ENCODE peak calls at places on chromosome 2, in eight cellular contexts. E, X, G, S, J, D, L and W are unnamed samples.

GRCh38 chr2:8334866-8335325 is 347.0 kb upstream of the ID2 start:
- DNase-seq in J (no peak), D (no peak), X (no peak), G (no peak), E (no peak), L (peak), S (no peak), W (no peak)

GRCh38 chr2:239313251-239313650 is 87.6 kb downstream of the HDAC4 start:
- DNase-seq in S (peak), G (no peak), X (no peak), D (no peak), J (peak), L (no peak), E (no peak), W (no peak)

GRCh38 chr2:238359403-238359802 is 39.1 kb downstream of the TRAF3IP1 start:
- DNase-seq in G (no peak), J (no peak), D (no peak), S (no peak), E (no peak), X (no peak), L (no peak), W (no peak)

GRCh38 chr2:127932199-127932877 is 46.6 kb upstream of the AMMECR1L start:
- DNase-seq in E (peak), L (peak), X (no peak), G (peak), J (no peak), D (no peak), S (no peak), W (peak)

GRCh38 chr2:26024260-26024659 is 9.6 kb upstream of the RAB10 start:
- DNase-seq in G (no peak), X (no peak), S (no peak), L (no peak), J (no peak), E (no peak), D (no peak), W (no peak)

GRCh38 chr2:46297546-46298271 is 502 bp downstream of the EPAS1 start:
- DNase-seq in S (peak), E (peak), D (peak), G (no peak), J (peak), L (peak), X (peak), W (no peak)

GRCh38 chr2:151334082-151334815 is 23.1 kb upstream of the TNFAIP6 start:
- DNase-seq in L (peak), E (peak), G (peak), X (no peak), D (no peak), J (no peak), S (no peak), W (peak)

GRCh38 chr2:2188344-2189111 is 142.5 kb downstream of the MYT1L start:
- DNase-seq in E (no peak), S (no peak), L (no peak), X (no peak), J (no peak), D (no peak), G (no peak), W (no peak)

GRCh38 chr2:35787302-35788031 is 568.1 kb upstream of the CRIM1 start:
- DNase-seq in J (no peak), G (no peak), E (no peak), D (no peak), S (no peak), L (no peak), X (no peak), W (no peak)

GRCh38 chr2:1660656-1661650 is 83.4 kb downstream of the PXDN start:
- DNase-seq in J (no peak), E (no peak), X (no peak), S (no peak), D (no peak), L (no peak), G (no peak), W (no peak)

GRCh38 chr2:147855316-147855715 is 10.5 kb downstream of the ACVR2A start:
- DNase-seq in J (no peak), G (no peak), D (no peak), X (no peak), L (no peak), S (no peak), E (no peak), W (no peak)

GRCh38 chr2:200302940-200303727 is 3.4 kb upstream of the SPATS2L start:
- DNase-seq in S (no peak), X (peak), J (no peak), L (peak), E (no peak), G (peak), D (no peak), W (no peak)

GRCh38 chr2:130352229-130352628 is 3.6 kb upstream of the PTPN18 start:
- DNase-seq in G (no peak), X (no peak), S (no peak), L (no peak), D (no peak), J (no peak), E (no peak), W (no peak)

GRCh38 chr2:54757496-54757895 is 34.0 kb downstream of the EML6 start:
- DNase-seq in X (peak), J (no peak), S (no peak), D (no peak), E (peak), L (peak), G (no peak), W (peak)

GRCh38 chr2:239625106-239625845 is 224.5 kb upstream of the HDAC4 start:
- DNase-seq in X (no peak), G (no peak), J (no peak), E (no peak), L (no peak), S (no peak), D (no peak), W (no peak)

GRCh38 chr2:17752892-17753802 is 463 bp downstream of the SMC6 start:
- DNase-seq in L (peak), X (no peak), S (peak), E (peak), D (peak), J (peak), G (no peak), W (peak)

GRCh38 chr2:102005989-102006885 is 14.5 kb downstream of the IL1R2 start:
- DNase-seq in L (peak), G (peak), J (no peak), E (peak), D (no peak), S (no peak), X (no peak), W (peak)

GRCh38 chr2:158745067-158745865 is 49.9 kb upstream of the DAPL1 start:
- DNase-seq in D (no peak), E (peak), G (peak), J (peak), L (peak), S (no peak), X (no peak), W (peak)

GRCh38 chr2:55010149-55010591 is 40.1 kb downstream of the RTN4 start:
- DNase-seq in X (peak), D (peak), J (no peak), L (peak), S (peak), E (peak), G (peak), W (peak)

GRCh38 chr2:24886114-24886501 is 33.9 kb downstream of the ADCY3 start:
- DNase-seq in J (no peak), E (no peak), X (no peak), D (no peak), S (no peak), L (no peak), G (no peak), W (no peak)

GRCh38 chr2:38315707-38316333 is 61.3 kb downstream of the ATL2 start:
- DNase-seq in X (no peak), L (peak), E (peak), G (peak), J (no peak), D (no peak), S (no peak), W (peak)

GRCh38 chr2:20409039-20409438 is 37.8 kb upstream of the RHOB start:
- DNase-seq in S (no peak), G (no peak), L (no peak), E (no peak), J (no peak), D (no peak), X (no peak), W (no peak)

GRCh38 chr2:178282075-178282474 is 87.8 kb downstream of the OSBPL6 start:
- DNase-seq in G (peak), E (peak), X (no peak), S (no peak), L (peak), D (no peak), J (no peak), W (peak)

GRCh38 chr2:184879671-184880070 is 281.3 kb downstream of the ZNF804A start:
- DNase-seq in G (no peak), E (peak), J (no peak), X (no peak), S (no peak), D (no peak), L (no peak), W (peak)

GRCh38 chr2:181821064-181821463 is 70.5 kb upstream of the ITPRID2 start:
- DNase-seq in L (no peak), X (no peak), D (no peak), J (no peak), G (no peak), S (no peak), E (no peak), W (no peak)

GRCh38 chr2:118295592-118296390 is 207.5 kb downstream of the INSIG2 start:
- DNase-seq in D (no peak), E (no peak), X (no peak), L (no peak), J (no peak), G (no peak), S (no peak), W (no peak)

GRCh38 chr2:58047373-58047674 is 718 bp downstream of the VRK2 start:
- DNase-seq in G (no peak), J (no peak), L (no peak), S (no peak), D (no peak), X (no peak), E (no peak), W (no peak)

GRCh38 chr2:83900859-83901258 is 558.2 kb downstream of the SUCLG1 start:
- DNase-seq in G (peak), E (peak), L (peak), S (no peak), X (no peak), D (no peak), J (no peak), W (no peak)

GRCh38 chr2:151857650-151858049 is 29.4 kb upstream of the ARL5A start:
- DNase-seq in D (peak), E (no peak), G (no peak), L (no peak), J (no peak), S (no peak), X (no peak), W (no peak)

GRCh38 chr2:42047488-42048317 is at the start of gene PKDCC:
- DNase-seq in D (peak), G (no peak), X (peak), S (peak), L (peak), E (peak), J (peak), W (peak)

GRCh38 chr2:126769118-126769517 is 113.2 kb downstream of the GYPC start:
- DNase-seq in J (no peak), G (no peak), E (no peak), S (peak), X (no peak), D (no peak), L (no peak), W (no peak)

GRCh38 chr2:225354281-225354774 is 45.2 kb upstream of the NYAP2 start:
- DNase-seq in S (no peak), L (peak), G (peak), E (peak), J (no peak), X (no peak), D (no peak), W (peak)

GRCh38 chr2:97702731-97703470 is 10.5 kb upstream of the ZAP70 start:
- DNase-seq in G (no peak), D (no peak), J (no peak), L (no peak), X (no peak), S (no peak), E (no peak), W (no peak)

GRCh38 chr2:12120281-12121150 is 374.1 kb downstream of the LPIN1 start:
- DNase-seq in X (no peak), J (no peak), D (no peak), L (no peak), E (peak), S (no peak), G (peak), W (peak)

GRCh38 chr2:202049840-202050239 is 16.2 kb downstream of the FZD7 start:
- DNase-seq in D (no peak), L (no peak), J (no peak), E (no peak), S (no peak), G (no peak), X (no peak), W (no peak)

GRCh38 chr2:189076572-189076971 is 102.4 kb downstream of the COL3A1 start:
- DNase-seq in G (peak), S (peak), J (peak), L (no peak), E (peak), D (no peak), X (no peak), W (peak)

GRCh38 chr2:53630001-53630606 is 137.5 kb upstream of the CHAC2 start:
- DNase-seq in E (peak), X (no peak), G (no peak), D (no peak), S (no peak), J (no peak), L (no peak), W (no peak)

GRCh38 chr2:204024503-204024902 is 87.9 kb downstream of the ICOS start:
- DNase-seq in S (no peak), X (no peak), D (no peak), G (peak), L (peak), J (no peak), E (peak), W (peak)

GRCh38 chr2:56118474-56118873 is 65.3 kb upstream of the CCDC85A start:
- DNase-seq in X (no peak), D (no peak), S (no peak), J (no peak), E (no peak), G (no peak), L (no peak), W (no peak)
- H3K4me3 ChIP-seq in X (no peak), D (no peak), S (no peak), J (no peak), E (no peak), G (no peak), L (no peak), W (no peak)

DNA sequence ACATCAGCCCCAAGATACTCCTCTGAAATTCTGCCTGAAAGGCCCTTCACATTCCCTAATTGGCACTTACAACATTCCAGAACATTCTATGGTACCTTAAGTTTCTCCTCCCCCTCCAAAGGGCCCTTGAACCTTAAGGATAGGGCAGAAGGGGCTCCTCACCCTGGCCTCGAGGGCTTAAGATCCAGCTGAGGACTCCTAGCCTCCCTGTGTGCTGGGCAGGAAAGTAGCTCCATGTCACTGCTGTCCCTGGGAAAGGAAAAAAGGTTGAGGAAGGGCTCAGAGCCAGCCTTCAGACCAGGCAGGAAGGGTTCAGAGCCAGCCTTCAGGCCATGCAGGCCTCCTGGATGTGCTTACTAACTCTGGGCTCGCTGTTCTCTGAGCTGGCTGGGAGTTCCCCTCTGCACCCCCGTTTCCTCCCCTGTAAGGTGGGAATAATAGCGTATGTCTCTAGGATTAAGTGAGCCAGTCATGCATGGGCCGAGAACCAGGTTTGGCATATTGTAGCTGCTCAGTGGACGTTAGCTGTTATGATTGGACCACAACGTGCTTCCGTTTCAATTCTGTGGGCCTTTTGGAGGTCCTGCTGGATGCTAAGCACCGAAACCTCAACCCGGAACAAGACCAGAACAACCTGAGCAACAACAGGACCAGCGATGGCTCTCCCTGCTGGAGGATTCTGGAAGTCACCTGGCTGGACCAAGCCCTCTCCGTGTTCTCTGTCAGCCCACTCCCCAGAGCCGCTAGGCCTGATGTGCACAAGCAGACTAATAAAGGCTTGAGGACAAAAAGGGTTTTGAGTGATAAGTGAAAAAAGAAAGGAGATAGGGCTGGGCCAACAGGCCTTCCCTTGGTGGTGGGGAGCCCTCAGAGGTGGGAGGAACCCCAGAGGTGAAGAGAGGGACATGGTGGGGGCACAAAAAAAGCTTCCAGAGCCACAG is 1.0 kb upstream of the B3GNT7 start:
- DNase-seq in J (no peak), E (no peak), S (no peak), G (no peak), L (peak), X (peak), D (peak), W (no peak)
- TF ChIP-seq CTCF in J (peak), E (peak), S (no peak), G (peak), L (peak), X (peak), D (no peak), W (peak)

GRCh38 chr2:86791574-86791973 is 861 bp upstream of the CD8A start:
- DNase-seq in J (no peak), G (no peak), L (no peak), D (no peak), X (no peak), E (no peak), S (no peak), W (no peak)
- H3K4me3 ChIP-seq in J (peak), G (no peak), L (no peak), D (no peak), X (no peak), E (no peak), S (no peak), W (no peak)

GRCh38 chr2:76083248-76083647 is 372.5 kb upstream of the GCFC2 start:
- DNase-seq in S (no peak), L (no peak), J (no peak), D (no peak), E (no peak), G (no peak), X (no peak), W (no peak)

GRCh38 chr2:76080154-76080553 is 369.4 kb upstream of the GCFC2 start:
- DNase-seq in E (no peak), J (no peak), D (no peak), G (no peak), S (no peak), L (no peak), X (no peak), W (no peak)
- TF ChIP-seq CTCF in E (no peak), J (no peak), D (no peak), G (no peak), S (no peak), L (no peak), X (no peak), W (no peak)

DNA sequence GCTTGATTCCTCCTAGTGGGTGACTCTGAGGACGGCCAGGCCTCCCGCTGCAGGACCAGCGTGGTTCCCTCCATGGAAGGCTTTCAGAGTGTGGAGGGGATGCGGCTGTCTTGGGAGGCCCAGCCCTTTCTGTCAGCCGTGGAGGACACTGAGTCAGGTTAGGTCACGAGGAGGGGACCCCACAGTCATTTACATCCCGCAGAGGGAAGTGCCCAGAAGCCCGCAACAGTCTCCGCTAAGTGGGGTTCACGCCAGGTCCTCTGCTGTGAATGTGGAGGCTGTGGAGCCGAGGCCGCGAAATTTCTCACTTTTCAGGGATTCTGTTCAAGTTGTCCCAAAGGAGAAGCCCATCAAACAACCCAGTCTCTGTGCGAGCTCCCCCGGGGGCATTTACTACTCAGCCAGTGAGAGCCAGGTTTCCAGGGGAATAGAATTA is 8.8 kb downstream of the ACKR3 start:
- DNase-seq in L (no peak), S (no peak), D (no peak), E (no peak), G (no peak), J (no peak), X (no peak), W (no peak)
- H3K4me3 ChIP-seq in L (no peak), S (no peak), D (no peak), E (no peak), G (no peak), J (no peak), X (no peak), W (no peak)

DNA sequence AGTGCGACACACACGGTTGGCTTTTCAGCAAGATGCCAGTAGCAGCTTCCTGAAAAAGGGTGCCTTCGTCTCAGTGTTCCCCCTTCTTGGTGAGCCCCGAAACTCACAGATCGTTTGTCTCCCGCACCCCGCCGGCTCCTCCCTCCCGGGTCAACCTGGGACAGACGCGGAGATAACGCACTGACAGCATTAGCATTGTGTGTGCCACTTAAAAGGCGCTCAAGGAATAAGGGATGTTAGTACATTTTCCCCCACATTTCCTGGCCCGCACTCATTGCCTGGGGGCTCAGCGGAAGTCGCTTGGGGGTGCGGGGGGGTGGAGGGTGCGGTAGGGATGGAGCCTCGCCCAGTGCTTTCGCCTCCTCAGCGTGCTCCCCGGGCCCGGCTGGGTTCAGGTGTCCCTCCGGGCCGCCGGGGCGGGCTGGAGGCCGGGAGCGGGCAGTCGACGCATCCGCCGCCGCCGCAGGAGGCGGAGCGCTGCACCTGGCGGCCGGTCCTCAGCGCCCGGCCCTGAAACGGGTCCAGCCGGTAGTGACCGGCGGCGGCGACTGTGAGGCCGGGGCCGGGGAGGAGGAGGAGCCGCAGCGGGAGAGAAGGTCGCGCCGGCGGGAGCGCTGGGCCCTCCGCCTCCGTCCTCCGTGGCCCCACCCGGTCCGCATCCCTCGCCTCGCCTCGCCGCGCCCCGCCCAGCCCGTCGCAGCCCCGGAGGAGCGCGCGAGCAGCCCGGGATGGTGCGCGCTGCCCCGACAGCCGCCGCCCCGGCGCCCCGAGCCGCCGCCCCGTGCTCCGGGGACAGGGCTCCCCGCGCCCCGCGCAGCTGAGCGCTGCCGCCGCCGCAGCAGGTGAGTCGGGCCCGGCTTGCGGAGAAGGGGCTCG is at the start of gene MFSD6:
- DNase-seq in D (peak), S (no peak), J (peak), L (peak), G (no peak), E (peak), X (peak), W (no peak)
- TF ChIP-seq CTCF in D (no peak), S (no peak), J (peak), L (no peak), G (no peak), E (no peak), X (no peak), W (no peak)

GRCh38 chr2:144377929-144378328 is 142.0 kb downstream of the ZEB2 start:
- DNase-seq in E (peak), S (no peak), J (no peak), G (peak), L (no peak), D (no peak), X (no peak), W (peak)
- H3K4me3 ChIP-seq in E (no peak), S (no peak), J (no peak), G (no peak), L (no peak), D (no peak), X (no peak), W (no peak)